ENCODE peak calls at places on chromosomes 16 and 17, in seven cellular contexts. C is A549, S is IMR-90, H is astrocyte of the cerebellum, Q is choroid plexus epithelial cell, X is body of pancreas, P is ovary. M is an unnamed sample.
A peak's percentile ranks its signal among the peaks of the same experiment; 100 is the strongest.

GRCh38 chr16:50438041-50438437 is 69.3 kb upstream of the BRD7 start:
- DNase-seq in C (no peak), S (no peak), H (no peak), Q (no peak), X (no peak), P (no peak), M (no peak)

GRCh38 chr16:3259097-3259496 is 2.7 kb upstream of the MEFV start:
- DNase-seq in C (no peak), S (no peak), H (no peak), Q (no peak), X (peak; percentile 10), P (no peak), M (peak; percentile 44)

GRCh38 chr17:64028874-64029464 is 8.5 kb upstream of the ICAM2 start:
- DNase-seq in C (peak; percentile 73), S (peak; percentile 67), H (peak; percentile 34), Q (peak; percentile 83), X (peak; percentile 80), P (peak; percentile 57), M (peak; percentile 75)

GRCh38 chr17:9239821-9240658 is 218.7 kb downstream of the NTN1 start:
- DNase-seq in C (peak; percentile 50), S (peak; percentile 39), H (no peak), Q (peak; percentile 52), X (peak; percentile 90), P (peak; percentile 86), M (peak; percentile 56)

GRCh38 chr17:83177611-83178532 is 98.5 kb downstream of the METRNL start:
- DNase-seq in C (no peak), S (no peak), H (no peak), Q (no peak), X (no peak), P (peak; percentile 14), M (no peak)

GRCh38 chr16:69017036-69017783 is 88.2 kb upstream of the HAS3 start:
- DNase-seq in C (peak; percentile 69), S (peak; percentile 85), H (peak; percentile 22), Q (peak; percentile 59), X (no peak), P (no peak), M (peak; percentile 82)

GRCh38 chr17:17348872-17349723 is 45.9 kb downstream of the NT5M start:
- DNase-seq in C (no peak), S (no peak), H (no peak), Q (peak; percentile 25), X (no peak), P (no peak), M (no peak)

GRCh38 chr17:10013360-10014112 is 108.5 kb upstream of the RCVRN start:
- DNase-seq in C (no peak), S (peak; percentile 66), H (no peak), Q (no peak), X (no peak), P (no peak), M (no peak)

GRCh38 chr16:73230651-73231050 is 182.7 kb upstream of the ZFHX3 start:
- DNase-seq in C (no peak), S (no peak), H (no peak), Q (no peak), X (no peak), P (no peak), M (no peak)

GRCh38 chr16:7888421-7888820 is 555.8 kb downstream of the RBFOX1 start:
- DNase-seq in C (no peak), S (no peak), H (no peak), Q (no peak), X (no peak), P (no peak), M (no peak)

GRCh38 chr16:83928341-83929055 is 24.5 kb upstream of the OSGIN1 start:
- DNase-seq in C (no peak), S (peak; percentile 85), H (no peak), Q (peak; percentile 91), X (no peak), P (no peak), M (peak; percentile 69)

GRCh38 chr16:11949527-11949926 is 7.7 kb upstream of the NPIPB2 start:
- DNase-seq in C (peak; percentile 62), S (peak; percentile 47), H (no peak), Q (peak; percentile 51), X (peak; percentile 30), P (no peak), M (peak; percentile 63)

GRCh38 chr17:10117085-10117484 is 81.3 kb downstream of the GAS7 start:
- DNase-seq in C (no peak), S (no peak), H (no peak), Q (no peak), X (no peak), P (no peak), M (no peak)

GRCh38 chr16:67177743-67178699 is 5.7 kb downstream of the MATCAP1 start:
- DNase-seq in C (peak; percentile 76), S (peak; percentile 40), H (no peak), Q (peak; percentile 73), X (peak; percentile 93), P (peak; percentile 65), M (peak; percentile 51)

GRCh38 chr17:42760652-42761581 is at the start of gene RAMP2:
- DNase-seq in C (no peak), S (no peak), H (no peak), Q (no peak), X (peak; percentile 39), P (peak; percentile 45), M (no peak)

GRCh38 chr17:1506649-1507254 is 9.7 kb downstream of the INPP5K start:
- DNase-seq in C (no peak), S (no peak), H (no peak), Q (no peak), X (no peak), P (no peak), M (no peak)
- TF ChIP-seq CTCF in C (no peak), S (no peak), H (no peak), Q (no peak), X (no peak), P (no peak), M (no peak)

GRCh38 chr16:19265531-19265930 is 20.0 kb upstream of the CLEC19A start:
- DNase-seq in C (no peak), S (no peak), H (no peak), Q (no peak), X (no peak), P (no peak), M (no peak)
- H3K4me3 ChIP-seq in C (no peak overlapping the region), S (no peak overlapping the region), H (no peak overlapping the region), Q (no peak overlapping the region), X (no peak overlapping the region), P (no peak overlapping the region), M (no peak overlapping the region)

GRCh38 chr17:1769826-1770477 is 8.1 kb downstream of the SERPINF1 start:
- DNase-seq in C (peak; percentile 78), S (no peak), H (no peak), Q (peak; percentile 81), X (no peak), P (no peak), M (no peak)
- TF ChIP-seq CTCF in C (no peak), S (no peak), H (no peak), Q (no peak), X (no peak), P (no peak), M (no peak)

DNA sequence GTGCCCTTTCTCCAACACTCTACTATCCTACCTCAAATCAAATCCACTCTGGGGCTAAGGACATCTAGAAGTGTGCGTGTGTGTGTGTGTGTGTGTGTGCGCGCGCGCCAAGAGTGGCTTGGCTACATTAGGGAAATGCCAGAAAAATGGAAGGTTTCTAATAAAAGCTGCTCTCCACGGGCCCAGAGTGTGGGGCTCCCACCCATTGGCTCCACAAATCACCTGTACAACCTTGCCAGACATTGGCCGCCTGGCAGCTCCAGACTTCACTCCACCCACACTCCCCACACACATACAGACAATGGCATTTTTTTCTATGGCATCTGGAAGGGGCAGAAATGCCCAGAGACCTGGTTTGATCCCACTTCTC is 30.3 kb upstream of the PHOSPHO1 start:
- DNase-seq in C (no peak), S (no peak), H (no peak), Q (no peak), X (no peak), P (no peak), M (no peak)
- H3K4me3 ChIP-seq in C (no peak overlapping the region), S (peak overlapping the region; percentile 46), H (peak overlapping the region; percentile 33), Q (no peak overlapping the region), X (no peak overlapping the region), P (no peak overlapping the region), M (no peak overlapping the region)

GRCh38 chr17:21374455-21375161 is 1.5 kb upstream of the KCNJ12 start:
- DNase-seq in C (peak; percentile 31), S (no peak), H (no peak), Q (no peak), X (no peak), P (no peak), M (no peak)
- TF ChIP-seq CTCF in C (peak; percentile 21), S (no peak), H (no peak), Q (peak; percentile 7), X (no peak), P (no peak), M (no peak)

DNA sequence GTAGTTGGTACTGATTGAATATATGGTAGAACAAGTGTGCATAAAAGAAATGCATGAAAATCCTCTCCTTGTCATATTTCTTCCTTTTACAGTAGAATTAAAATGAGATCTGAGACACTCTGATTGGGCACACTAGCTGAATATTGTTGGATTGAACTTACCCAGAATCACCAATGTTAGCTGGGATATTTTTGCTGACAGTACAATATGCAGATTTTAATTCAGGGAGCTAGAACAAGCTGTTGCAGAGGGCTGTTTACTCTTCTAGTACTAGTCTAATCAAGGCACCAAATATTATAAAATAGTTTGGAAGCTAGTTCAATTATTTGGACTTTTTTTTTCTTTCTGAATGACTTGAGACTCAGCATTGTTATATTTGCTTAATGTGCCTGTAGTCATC is 4.6 kb downstream of the TANC2 start:
- DNase-seq in C (no peak), S (no peak), H (no peak), Q (no peak), X (no peak), P (no peak), M (no peak)
- H3K4me3 ChIP-seq in C (no peak overlapping the region), S (no peak overlapping the region), H (no peak overlapping the region), Q (no peak overlapping the region), X (no peak overlapping the region), P (no peak overlapping the region), M (no peak overlapping the region)

GRCh38 chr16:78251115-78251514 is 151.7 kb downstream of the WWOX start:
- DNase-seq in C (no peak), S (no peak), H (no peak), Q (no peak), X (no peak), P (no peak), M (no peak)

GRCh38 chr16:78252757-78253156 is 153.3 kb downstream of the WWOX start:
- DNase-seq in C (no peak), S (no peak), H (no peak), Q (no peak), X (no peak), P (no peak), M (no peak)

GRCh38 chr16:78244131-78244899 is 144.9 kb downstream of the WWOX start:
- DNase-seq in C (no peak), S (no peak), H (no peak), Q (no peak), X (peak; percentile 33), P (no peak), M (no peak)

GRCh38 chr16:78249832-78250231 is 150.4 kb downstream of the WWOX start:
- DNase-seq in C (no peak), S (no peak), H (no peak), Q (no peak), X (peak; percentile 59), P (no peak), M (no peak)

GRCh38 chr16:78249056-78249455 is 149.6 kb downstream of the WWOX start:
- DNase-seq in C (peak; percentile 12), S (no peak), H (no peak), Q (no peak), X (peak; percentile 83), P (no peak), M (no peak)
- TF ChIP-seq CTCF in C (no peak), S (no peak), H (no peak), Q (no peak), X (peak; percentile 45), P (no peak), M (no peak)